ENCODE peak calls at places on chromosomes 7 and 10, in nine cellular contexts. Q is HL-60, V is neuronal stem cell, W is uterus, G is K562, M is dorsolateral prefrontal cortex, O is breast epithelium, P is ovary, Z is brain microvascular endothelial cell. E is an unnamed sample.

GRCh38 chr7:69597278-69598076 is 798 bp upstream of the AUTS2 start:
- DNase-seq in Q (no peak), Z (no peak), G (no peak), V (peak; percentile 47), W (peak; percentile 53), P (no peak), O (peak; percentile 40), M (peak; percentile 53), E (peak; percentile 88)

GRCh38 chr10:35005868-35006267 is 84.3 kb downstream of the CUL2 start:
- DNase-seq in V (no peak), O (no peak), P (no peak), W (no peak), Z (peak; percentile 88), Q (peak; percentile 96), G (no peak), M (no peak), E (no peak)

GRCh38 chr10:131514454-131514853 is 202.9 kb upstream of the TCERG1L start:
- DNase-seq in M (no peak), P (no peak), Z (no peak), G (peak; percentile 14), W (no peak), O (no peak), Q (no peak), V (peak; percentile 12), E (no peak)

GRCh38 chr10:49324711-49325110 is 25.7 kb downstream of the C10orf71 start:
- DNase-seq in V (no peak), O (no peak), Q (no peak), W (no peak), G (no peak), Z (no peak), M (no peak), P (no peak), E (no peak)

GRCh38 chr7:23938937-23939552 is 229.0 kb downstream of the STK31 start:
- DNase-seq in W (no peak), O (no peak), Q (no peak), V (peak; percentile 27), Z (peak; percentile 27), P (no peak), M (no peak), G (no peak), E (no peak)

GRCh38 chr10:103598654-103599115 is 105.2 kb downstream of the NEURL1 start:
- DNase-seq in V (peak; percentile 70), O (no peak), Z (peak; percentile 63), M (peak; percentile 69), Q (peak; percentile 27), P (peak; percentile 57), W (peak; percentile 67), G (peak; percentile 66), E (no peak)

GRCh38 chr7:79590571-79591274 is 137.3 kb upstream of the MAGI2 start:
- DNase-seq in Z (no peak), M (no peak), P (no peak), G (no peak), V (no peak), O (no peak), W (no peak), Q (no peak), E (no peak)

GRCh38 chr7:6425948-6426347 is 21.8 kb downstream of the DAGLB start:
- DNase-seq in W (no peak), G (no peak), M (no peak), O (no peak), P (no peak), Z (no peak), V (no peak), Q (no peak), E (no peak)

GRCh38 chr10:35639651-35640311 is 2.3 kb downstream of the FZD8 start:
- DNase-seq in P (peak; percentile 11), V (peak; percentile 43), O (no peak), Z (peak; percentile 24), G (no peak), M (no peak), W (peak; percentile 23), Q (no peak), E (peak; percentile 80)

GRCh38 chr7:130367088-130367755 is 13.1 kb upstream of the CPA1 start:
- DNase-seq in P (no peak), M (no peak), Z (no peak), V (no peak), Q (no peak), W (no peak), G (peak; percentile 67), O (no peak), E (no peak)

GRCh38 chr10:3538850-3539531 is 246.0 kb downstream of the KLF6 start:
- DNase-seq in O (peak; percentile 31), V (peak; percentile 14), Z (peak; percentile 96), Q (no peak), G (no peak), P (no peak), W (no peak), M (no peak), E (peak; percentile 87)

GRCh38 chr7:132825222-132825621 is 249.0 kb upstream of the PLXNA4 start:
- DNase-seq in M (no peak), Q (no peak), G (no peak), W (no peak), O (no peak), P (no peak), Z (no peak), V (no peak), E (no peak)

GRCh38 chr7:148973256-148973655 is 55.0 kb downstream of the PDIA4 start:
- DNase-seq in P (no peak), Q (no peak), W (no peak), Z (no peak), G (no peak), M (peak; percentile 3), O (no peak), V (no peak), E (no peak)

GRCh38 chr10:27723436-27723835 is 22.2 kb downstream of the MKX start:
- DNase-seq in Q (no peak), O (no peak), W (no peak), P (no peak), V (no peak), Z (no peak), M (no peak), G (no peak), E (no peak)

GRCh38 chr7:27106181-27106905 is 3.9 kb upstream of the HOXA2 start:
- DNase-seq in Q (no peak), V (no peak), Z (no peak), W (no peak), G (no peak), P (no peak), M (no peak), O (no peak), E (peak; percentile 50)

GRCh38 chr7:33809218-33809617 is 96.1 kb upstream of the BMPER start:
- DNase-seq in M (no peak), G (no peak), O (no peak), P (no peak), W (no peak), Q (no peak), Z (no peak), V (no peak), E (no peak)

GRCh38 chr10:8913720-8914119 is 859.2 kb downstream of the GATA3 start:
- DNase-seq in O (no peak), Z (no peak), G (no peak), W (no peak), M (no peak), Q (no peak), V (no peak), P (no peak), E (no peak)

GRCh38 chr10:63773962-63774361 is 252.8 kb downstream of the REEP3 start:
- DNase-seq in O (no peak), V (no peak), M (no peak), Z (no peak), W (no peak), Q (no peak), P (no peak), G (no peak), E (no peak)
- H3K27me3 ChIP-seq in O (no peaks in the 10 kb centered on the region), V (no peaks in the 10 kb centered on the region), M (no peaks in the 10 kb centered on the region), Z (no peaks in the 10 kb centered on the region), W (no peaks in the 10 kb centered on the region), Q (peaks cover 7% of the 10 kb centered on the region), P (no peaks in the 10 kb centered on the region), G (no peaks in the 10 kb centered on the region), E (no peaks in the 10 kb centered on the region)

DNA sequence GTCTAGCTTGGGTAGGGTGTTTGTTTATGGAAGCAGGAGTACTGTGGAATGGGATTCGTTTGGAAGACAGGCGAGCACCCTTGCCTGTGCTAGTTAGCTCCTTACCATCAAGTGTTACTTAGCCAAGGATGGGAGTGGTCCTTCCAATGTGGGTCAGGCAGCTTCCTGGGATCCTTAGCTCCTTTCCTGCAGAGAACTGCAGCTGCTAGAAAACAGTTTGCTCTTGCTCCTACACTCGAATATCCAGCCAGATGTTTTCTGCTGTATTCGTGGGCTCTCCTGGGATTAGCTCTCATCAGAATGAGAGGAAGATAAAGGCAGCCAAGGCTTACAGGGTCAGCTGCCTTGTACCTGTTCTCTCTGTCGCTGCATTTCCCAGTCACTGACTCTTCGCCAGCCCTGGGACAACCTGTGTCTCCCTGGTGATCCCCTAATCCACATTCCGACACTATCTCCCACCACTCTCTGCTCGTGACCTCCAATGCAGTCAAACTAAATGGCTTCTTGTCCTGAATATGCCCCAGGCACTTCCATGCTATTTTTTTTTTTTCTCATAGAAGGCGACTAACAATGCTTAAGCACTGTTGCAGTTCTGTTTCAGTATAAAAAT is 29.0 kb downstream of the NEUROD6 start:
- DNase-seq in M (no peak), W (no peak), O (no peak), Z (no peak), P (no peak), G (no peak), V (no peak), Q (no peak), E (no peak)
- H3K27me3 ChIP-seq in M (no peaks in the 10 kb centered on the region), W (no peaks in the 10 kb centered on the region), O (no peaks in the 10 kb centered on the region), Z (no peaks in the 10 kb centered on the region), P (no peaks in the 10 kb centered on the region), G (no peaks in the 10 kb centered on the region), V (no peaks in the 10 kb centered on the region), Q (peaks cover 2% of the 10 kb centered on the region), E (no peaks in the 10 kb centered on the region)

GRCh38 chr7:4745265-4745919 is 30.0 kb upstream of the AP5Z1 start:
- DNase-seq in O (no peak), W (no peak), V (no peak), P (no peak), G (no peak), Z (no peak), Q (no peak), M (no peak), E (no peak)

GRCh38 chr7:4740796-4741195 is 34.6 kb upstream of the AP5Z1 start:
- DNase-seq in G (no peak), Q (no peak), P (no peak), M (no peak), W (no peak), V (no peak), O (no peak), Z (no peak), E (no peak)

GRCh38 chr7:4744391-4745264 is 30.8 kb upstream of the AP5Z1 start:
- DNase-seq in O (peak; percentile 99), P (peak; percentile 98), G (peak; percentile 86), M (peak; percentile 95), W (peak; percentile 99), Q (peak; percentile 54), V (peak; percentile 84), Z (peak; percentile 99), E (peak; percentile 99)

GRCh38 chr7:4742051-4742573 is 33.3 kb upstream of the AP5Z1 start:
- DNase-seq in V (no peak), Q (no peak), Z (no peak), P (no peak), O (peak; percentile 61), G (no peak), M (no peak), W (no peak), E (no peak)

GRCh38 chr7:4742852-4743251 is 32.6 kb upstream of the AP5Z1 start:
- DNase-seq in V (no peak), Q (no peak), W (no peak), P (no peak), Z (no peak), M (no peak), O (no peak), G (no peak), E (no peak)
- H3K27me3 ChIP-seq in V (no peaks in the 10 kb centered on the region), Q (no peaks in the 10 kb centered on the region), W (no peaks in the 10 kb centered on the region), P (no peaks in the 10 kb centered on the region), Z (no peaks in the 10 kb centered on the region), M (no peaks in the 10 kb centered on the region), O (no peaks in the 10 kb centered on the region), G (no peaks in the 10 kb centered on the region), E (no peaks in the 10 kb centered on the region)

GRCh38 chr10:123150986-123151738 is 3.0 kb upstream of the BUB3 start:
- DNase-seq in O (no peak), W (no peak), Q (no peak), M (no peak), G (no peak), P (no peak), Z (no peak), V (peak; percentile 62), E (peak; percentile 73)
- H3K27me3 ChIP-seq in O (peaks cover 73% of the 10 kb centered on the region), W (peaks cover 62% of the 10 kb centered on the region), Q (peaks cover 50% of the 10 kb centered on the region), M (peaks cover 61% of the 10 kb centered on the region), G (no peaks in the 10 kb centered on the region), P (peaks cover 12% of the 10 kb centered on the region), Z (peaks cover 61% of the 10 kb centered on the region), V (peaks cover 66% of the 10 kb centered on the region), E (no peaks in the 10 kb centered on the region)

E was measured in aorta.